ENCODE peak calls at places on chromosomes 4 and X, in ten cellular contexts. U, V, H, Z, Y, O, E, T, C and N are unnamed samples.

GRCh38 chr4:29375716-29376115 is 1344.5 kb upstream of the PCDH7 start:
- DNase-seq in T (no peak), V (no peak), C (no peak), E (no peak), Y (no peak), O (no peak), H (no peak), U (no peak), Z (no peak), N (no peak)

GRCh38 chrX:3788494-3789233 is 75.2 kb upstream of the PRKX start:
- DNase-seq in Z (no peak), O (no peak), H (no peak), Y (no peak), U (no peak), V (no peak), E (no peak), T (no peak), C (no peak), N (no peak)

GRCh38 chrX:118520206-118520857 is 24.7 kb downstream of the DOCK11 start:
- DNase-seq in V (no peak), O (peak), C (no peak), T (peak), Z (peak), U (peak), Y (no peak), H (no peak), E (no peak), N (no peak)

GRCh38 chrX:8314881-8315280 is 143.8 kb upstream of the VCX2 start:
- DNase-seq in V (no peak), H (no peak), E (no peak), U (no peak), T (no peak), C (no peak), Z (no peak), Y (no peak), O (no peak), N (no peak)

GRCh38 chrX:10049246-10049645 is 82.1 kb downstream of the CLDN34 start:
- DNase-seq in H (no peak), O (no peak), U (no peak), T (no peak), C (no peak), Y (no peak), V (no peak), E (no peak), Z (peak), N (no peak)

GRCh38 chr4:31086771-31087330 is 366.7 kb downstream of the PCDH7 start:
- DNase-seq in Z (no peak), Y (no peak), H (no peak), C (no peak), E (no peak), O (no peak), T (no peak), U (no peak), V (no peak), N (no peak)

GRCh38 chr4:20462426-20463175 is 210.9 kb downstream of the SLIT2 start:
- DNase-seq in Y (no peak), O (no peak), T (peak), E (no peak), Z (no peak), H (no peak), C (no peak), V (no peak), U (peak), N (no peak)

GRCh38 chr4:172982151-172982590 is 186.4 kb upstream of the GALNT7 start:
- DNase-seq in E (no peak), O (peak), Y (no peak), U (peak), Z (peak), C (no peak), T (peak), V (peak), H (peak), N (no peak)

GRCh38 chr4:26418107-26418506 is 72.2 kb downstream of the CCKAR start:
- DNase-seq in C (no peak), Y (no peak), U (no peak), V (no peak), H (no peak), Z (no peak), T (no peak), O (no peak), E (no peak), N (no peak)

GRCh38 chr4:149279790-149280189 is 535.9 kb downstream of the IQCM start:
- DNase-seq in Y (no peak), Z (peak), T (no peak), O (no peak), U (no peak), E (no peak), H (no peak), V (no peak), C (no peak), N (no peak)

GRCh38 chr4:114272226-114272625 is 292.8 kb upstream of the ARSJ start:
- DNase-seq in T (peak), Y (no peak), U (peak), V (no peak), E (no peak), Z (peak), C (no peak), H (peak), O (peak), N (no peak)

GRCh38 chr4:139905489-139905888 is 239.9 kb downstream of the MGST2 start:
- DNase-seq in Z (no peak), C (no peak), T (no peak), U (no peak), H (no peak), E (no peak), O (no peak), V (no peak), Y (no peak), N (no peak)

GRCh38 chr4:105569851-105570207 is 17.4 kb downstream of the ARHGEF38 start:
- DNase-seq in O (no peak), Z (no peak), E (no peak), H (no peak), Y (no peak), T (no peak), C (no peak), U (no peak), V (no peak), N (no peak)

GRCh38 chrX:141989134-141989533 is 85.4 kb downstream of the MAGEC1 start:
- DNase-seq in C (no peak), Z (peak), E (no peak), Y (no peak), U (no peak), V (no peak), T (peak), O (peak), H (no peak), N (no peak)

GRCh38 chr4:70895405-70895804 is 6.8 kb upstream of the MOB1B start:
- DNase-seq in C (no peak), V (no peak), E (no peak), T (peak), U (no peak), Z (peak), Y (peak), H (no peak), O (peak), N (no peak)

GRCh38 chr4:189305500-189305899 is 635.2 kb upstream of the FRG1 start:
- DNase-seq in T (no peak), V (no peak), O (no peak), Z (no peak), Y (no peak), C (no peak), U (no peak), H (no peak), E (no peak), N (no peak)

GRCh38 chrX:53080628-53081580 is 1.3 kb upstream of the TSPYL2 start:
- DNase-seq in O (peak), V (no peak), E (no peak), T (no peak), Y (no peak), Z (peak), C (no peak), H (no peak), U (no peak), N (no peak)

GRCh38 chr4:81389720-81390119 is 82.0 kb downstream of the RASGEF1B start:
- DNase-seq in T (no peak), Z (no peak), V (no peak), O (no peak), Y (no peak), H (no peak), E (no peak), U (no peak), C (no peak), N (no peak)

GRCh38 chr4:1511441-1512041 is 105.3 kb upstream of the NKX1-1 start:
- DNase-seq in O (peak), E (peak), Z (peak), C (no peak), T (peak), U (no peak), V (peak), H (no peak), Y (peak), N (no peak)

GRCh38 chr4:60657041-60657440 is 543.1 kb upstream of the ADGRL3 start:
- DNase-seq in H (no peak), Y (no peak), U (peak), T (no peak), O (no peak), C (no peak), E (no peak), V (no peak), Z (no peak), N (no peak)

GRCh38 chr4:60657802-60658201 is 542.3 kb upstream of the ADGRL3 start:
- DNase-seq in V (no peak), O (peak), Y (no peak), H (no peak), T (peak), Z (peak), E (no peak), C (no peak), U (no peak), N (no peak)

GRCh38 chr4:60655356-60655755 is 544.8 kb upstream of the ADGRL3 start:
- DNase-seq in V (no peak), Z (no peak), Y (no peak), C (no peak), E (no peak), O (no peak), H (no peak), T (no peak), U (peak), N (no peak)

GRCh38 chr4:60656171-60656570 is 544.0 kb upstream of the ADGRL3 start:
- DNase-seq in Y (no peak), C (no peak), O (no peak), E (no peak), H (no peak), V (no peak), U (no peak), Z (peak), T (peak), N (no peak)
- TF ChIP-seq CTCF in Y (no peak), C (no peak), O (no peak), E (no peak), H (no peak), V (no peak), U (no peak), Z (no peak), T (no peak), N (no peak)

GRCh38 chrX:75522565-75523411 is at the start of gene ZDHHC15:
- DNase-seq in H (no peak), E (peak), V (peak), C (peak), O (peak), Z (no peak), Y (no peak), U (peak), T (peak), N (no peak)
- H3K4me3 ChIP-seq in H (peak), E (peak), V (peak), C (peak), O (peak), Z (peak), Y (peak), U (peak), T (peak), N (peak)

GRCh38 chr4:48944659-48945290 is 38.2 kb upstream of the OCIAD2 start:
- DNase-seq in H (no peak), T (no peak), E (no peak), Z (no peak), C (no peak), O (no peak), Y (no peak), V (no peak), U (peak), N (peak)
- TF ChIP-seq CTCF in H (peak), T (peak), E (peak), Z (peak), C (no peak), O (peak), Y (no peak), V (no peak), U (peak), N (peak)

GRCh38 chr4:42399393-42399792 is 2.1 kb downstream of the SHISA3 start:
- DNase-seq in Z (no peak), T (no peak), E (no peak), O (no peak), C (no peak), U (no peak), Y (no peak), V (no peak), H (no peak), N (no peak)
- H3K4me3 ChIP-seq in Z (peak), T (no peak), E (peak), O (peak), C (no peak), U (no peak), Y (no peak), V (no peak), H (no peak), N (peak)

DNA sequence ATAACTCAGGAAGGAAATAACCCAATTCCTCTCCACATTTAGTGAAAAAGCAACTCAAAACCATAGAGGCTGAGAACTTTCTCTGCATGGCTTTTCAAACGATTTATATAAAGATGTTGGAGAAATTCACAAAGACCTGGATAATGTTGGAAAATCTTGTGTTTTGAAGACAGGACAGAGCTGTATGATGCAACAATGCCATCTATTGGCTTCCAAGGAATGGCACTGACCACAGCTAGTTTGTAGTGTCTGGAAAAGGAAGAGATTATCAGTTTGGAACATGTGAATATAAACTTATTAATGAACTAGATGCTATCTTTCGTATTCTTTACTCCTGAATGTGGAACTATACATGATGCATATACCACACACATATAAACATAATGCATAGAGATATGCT is 503.6 kb downstream of the IL1RAPL1 start:
- DNase-seq in V (no peak), E (no peak), Y (no peak), T (peak), C (no peak), U (peak), O (peak), Z (peak), H (no peak), N (no peak)
- TF ChIP-seq CTCF in V (no peak), E (no peak), Y (no peak), T (peak), C (peak), U (peak), O (peak), Z (no peak), H (peak), N (no peak)

GRCh38 chr4:3037957-3038451 is 36.3 kb downstream of the HTT-AS start:
- DNase-seq in Z (peak), O (peak), U (no peak), Y (no peak), T (no peak), C (no peak), E (peak), V (no peak), H (no peak), N (no peak)

GRCh38 chr4:3039706-3040366 is 34.5 kb downstream of the HTT-AS start:
- DNase-seq in C (no peak), V (no peak), H (no peak), O (no peak), Y (no peak), Z (no peak), E (no peak), T (no peak), U (no peak), N (no peak)

GRCh38 chr4:3041192-3042142 is 32.9 kb downstream of the HTT-AS start:
- DNase-seq in E (peak), O (no peak), C (peak), V (peak), T (peak), H (no peak), Y (no peak), U (peak), Z (peak), N (no peak)

GRCh38 chr4:3042226-3042625 is 32.1 kb downstream of the HTT-AS start:
- DNase-seq in E (no peak), H (no peak), Y (no peak), O (no peak), Z (no peak), C (no peak), U (no peak), T (no peak), V (no peak), N (no peak)

GRCh38 chr4:3040447-3041191 is 33.7 kb downstream of the HTT-AS start:
- DNase-seq in O (no peak), U (no peak), V (no peak), C (no peak), H (no peak), Y (no peak), E (no peak), T (no peak), Z (no peak), N (peak)
- H3K4me3 ChIP-seq in O (no peak), U (no peak), V (no peak), C (no peak), H (no peak), Y (peak), E (peak), T (no peak), Z (peak), N (peak)

DNA sequence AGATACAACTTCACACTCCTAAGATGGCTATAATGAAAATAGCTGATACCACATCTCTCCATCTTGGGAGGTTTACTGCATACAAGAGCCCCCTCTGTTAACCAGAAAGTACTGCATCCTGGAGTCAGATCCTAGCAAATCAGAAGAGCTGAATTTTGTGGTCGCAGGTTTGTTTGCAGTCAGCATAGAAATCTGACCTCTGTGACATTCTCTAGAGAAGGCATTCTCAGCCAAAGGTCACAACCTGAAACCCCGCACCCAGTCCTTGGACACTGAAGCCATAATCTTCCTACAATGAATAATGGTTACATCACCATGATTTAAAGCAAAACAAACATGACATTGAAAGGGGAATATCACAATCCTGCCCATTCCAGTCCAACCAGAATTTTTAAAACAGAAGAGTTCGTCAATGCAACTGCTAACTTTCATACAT is 17.7 kb downstream of the HS6ST2 start:
- DNase-seq in Y (no peak), U (peak), H (no peak), O (no peak), V (no peak), Z (no peak), E (no peak), T (no peak), C (no peak), N (no peak)
- TF ChIP-seq CTCF in Y (no peak), U (no peak), H (peak), O (peak), V (no peak), Z (no peak), E (no peak), T (peak), C (no peak), N (no peak)

GRCh38 chr4:53321151-53321987 is 44.5 kb downstream of the SCFD2 start:
- DNase-seq in Z (peak), U (peak), C (no peak), V (no peak), Y (no peak), E (no peak), O (peak), H (peak), T (peak), N (no peak)
- H3K4me3 ChIP-seq in Z (peak), U (no peak), C (no peak), V (no peak), Y (no peak), E (no peak), O (peak), H (no peak), T (peak), N (no peak)

DNA sequence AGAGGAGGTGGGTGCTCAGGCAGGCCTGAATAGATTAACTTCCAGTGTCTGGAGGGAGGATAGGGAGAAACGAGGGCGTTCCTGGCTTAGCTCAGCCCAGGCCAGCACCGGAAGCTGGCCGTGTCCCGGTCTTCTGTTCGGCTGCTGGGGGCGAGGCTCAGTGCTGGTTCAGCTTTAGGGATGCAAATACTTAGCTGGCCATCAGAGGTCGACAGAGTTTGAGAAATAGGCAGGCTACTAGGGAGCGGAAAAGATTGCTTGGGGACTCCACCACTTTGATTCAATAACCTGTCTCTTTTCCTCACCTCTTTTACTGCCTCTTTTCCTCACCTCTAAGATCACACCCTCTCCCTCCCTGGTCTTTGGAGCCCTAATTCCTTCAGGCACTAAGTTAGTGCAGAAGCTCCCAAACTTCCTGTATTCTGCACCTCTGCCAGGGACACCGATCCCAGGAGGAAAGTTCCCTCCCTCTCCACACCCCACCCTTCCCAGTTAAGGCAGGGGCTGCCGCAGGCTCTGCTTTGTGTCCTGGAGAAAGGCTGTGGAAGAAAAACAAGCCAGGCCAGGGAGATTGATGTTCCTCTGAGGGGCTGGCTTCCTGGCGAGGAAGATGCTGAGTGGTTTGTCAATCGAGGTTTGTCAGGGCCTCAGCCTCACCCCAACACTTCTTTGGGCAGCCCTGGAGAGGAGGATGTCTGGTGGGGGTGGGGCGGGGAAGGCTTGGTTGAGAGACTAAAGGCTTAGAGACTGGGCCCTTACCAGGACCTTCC is 6.0 kb upstream of the EFNB1 start:
- DNase-seq in T (peak), H (no peak), U (peak), C (no peak), Z (peak), O (peak), V (no peak), Y (no peak), E (no peak), N (no peak)
- TF ChIP-seq CTCF in T (peak), H (peak), U (peak), C (peak), Z (peak), O (peak), V (no peak), Y (peak), E (peak), N (peak)

DNA sequence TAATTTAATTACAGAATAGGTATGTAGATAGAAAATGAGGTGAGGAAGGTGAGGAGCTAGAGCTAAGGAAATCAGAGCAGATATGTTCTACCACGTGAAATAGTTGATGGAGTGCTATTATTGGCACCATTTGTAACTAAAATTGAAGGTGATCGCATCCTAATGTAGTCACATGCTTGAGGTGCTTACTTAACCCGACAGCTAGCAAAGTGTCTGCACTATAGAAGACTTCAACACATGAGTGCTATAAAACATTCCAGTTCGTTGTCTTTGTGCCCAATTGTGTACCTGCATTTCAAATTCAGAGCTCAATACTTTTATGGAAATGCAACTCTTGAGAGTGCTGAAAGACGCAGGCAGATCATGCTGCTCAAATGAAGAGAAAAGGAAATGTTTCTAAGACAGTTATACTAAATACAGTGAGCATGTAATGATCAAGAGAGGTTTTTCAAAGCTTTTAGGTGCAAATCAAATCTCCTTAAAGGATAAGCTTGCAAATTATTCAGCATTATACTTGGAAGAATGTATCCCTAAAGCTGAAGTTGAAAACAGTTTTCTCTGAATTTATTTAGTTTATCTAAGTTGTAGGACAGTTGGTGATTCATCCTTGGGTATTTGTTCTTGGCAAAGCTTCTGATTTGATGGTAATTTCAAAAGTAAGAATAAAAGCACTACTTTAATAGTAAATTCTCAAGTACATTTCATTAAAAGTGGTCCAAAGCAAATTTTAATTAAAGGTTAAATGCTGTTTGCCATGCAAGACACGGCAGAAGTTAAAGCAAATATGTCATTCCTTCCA is 223.9 kb upstream of the EPHA5 start:
- DNase-seq in V (no peak), Z (peak), T (peak), O (peak), C (no peak), E (no peak), Y (no peak), U (no peak), H (no peak), N (no peak)
- H3K4me3 ChIP-seq in V (no peak), Z (no peak), T (no peak), O (no peak), C (no peak), E (no peak), Y (no peak), U (no peak), H (no peak), N (no peak)